ENCODE peak calls at places on chromosome 12, in six cellular contexts. One of them, this sample, is unnamed.

GRCh38 chr12:65685514-65685913 is 138.8 kb upstream of the HMGA2 start:
- DNase-seq in choroid plexus epithelial cell: peak
- DNase-seq in astrocyte of the spinal cord: peak
- DNase-seq in AG09309: peak
- DNase-seq in fibroblast of the aortic adventitia: peak
- DNase-seq in left ventricle myocardium inferior: no peak
- DNase-seq in this sample: peak

GRCh38 chr12:23238190-23238589 is 613.2 kb downstream of the ETNK1 start:
- DNase-seq in AG09309: no peak
- DNase-seq in choroid plexus epithelial cell: no peak
- DNase-seq in fibroblast of the aortic adventitia: no peak
- DNase-seq in left ventricle myocardium inferior: no peak
- DNase-seq in astrocyte of the spinal cord: no peak
- DNase-seq in this sample: no peak

GRCh38 chr12:82517808-82518207 is 159.5 kb downstream of the METTL25 start:
- DNase-seq in AG09309: no peak
- DNase-seq in left ventricle myocardium inferior: no peak
- DNase-seq in fibroblast of the aortic adventitia: no peak
- DNase-seq in astrocyte of the spinal cord: no peak
- DNase-seq in choroid plexus epithelial cell: no peak
- DNase-seq in this sample: no peak

GRCh38 chr12:106358410-106359241 is 1.1 kb downstream of the POLR3B start:
- DNase-seq in AG09309: peak
- DNase-seq in left ventricle myocardium inferior: no peak
- DNase-seq in astrocyte of the spinal cord: no peak
- DNase-seq in fibroblast of the aortic adventitia: peak
- DNase-seq in choroid plexus epithelial cell: peak
- DNase-seq in this sample: peak

GRCh38 chr12:3225154-3225795 is 148.1 kb downstream of the TSPAN9 start:
- DNase-seq in choroid plexus epithelial cell: peak
- DNase-seq in left ventricle myocardium inferior: no peak
- DNase-seq in astrocyte of the spinal cord: peak
- DNase-seq in fibroblast of the aortic adventitia: no peak
- DNase-seq in AG09309: no peak
- DNase-seq in this sample: peak

GRCh38 chr12:51683763-51684357 is 92.8 kb downstream of the SCN8A start:
- DNase-seq in astrocyte of the spinal cord: peak
- DNase-seq in choroid plexus epithelial cell: peak
- DNase-seq in left ventricle myocardium inferior: no peak
- DNase-seq in AG09309: peak
- DNase-seq in fibroblast of the aortic adventitia: peak
- DNase-seq in this sample: peak

GRCh38 chr12:13452955-13453570 is 256.5 kb downstream of the EMP1 start:
- DNase-seq in left ventricle myocardium inferior: no peak
- DNase-seq in astrocyte of the spinal cord: no peak
- DNase-seq in fibroblast of the aortic adventitia: no peak
- DNase-seq in AG09309: no peak
- DNase-seq in choroid plexus epithelial cell: no peak
- DNase-seq in this sample: no peak

GRCh38 chr12:94284046-94284445 is 135.7 kb downstream of the PLXNC1 start:
- DNase-seq in AG09309: no peak
- DNase-seq in fibroblast of the aortic adventitia: no peak
- DNase-seq in left ventricle myocardium inferior: no peak
- DNase-seq in astrocyte of the spinal cord: no peak
- DNase-seq in choroid plexus epithelial cell: no peak
- DNase-seq in this sample: no peak

GRCh38 chr12:25364529-25365339 is 114.0 kb upstream of the KRAS start:
- DNase-seq in AG09309: no peak
- DNase-seq in astrocyte of the spinal cord: no peak
- DNase-seq in left ventricle myocardium inferior: no peak
- DNase-seq in fibroblast of the aortic adventitia: no peak
- DNase-seq in choroid plexus epithelial cell: no peak
- DNase-seq in this sample: no peak

GRCh38 chr12:75909714-75910451 is 121.7 kb downstream of the PHLDA1 start:
- DNase-seq in left ventricle myocardium inferior: no peak
- DNase-seq in astrocyte of the spinal cord: no peak
- DNase-seq in fibroblast of the aortic adventitia: no peak
- DNase-seq in AG09309: no peak
- DNase-seq in choroid plexus epithelial cell: no peak
- DNase-seq in this sample: peak

GRCh38 chr12:10227648-10228047 is 15.0 kb downstream of the GABARAPL1 start:
- DNase-seq in left ventricle myocardium inferior: no peak
- DNase-seq in fibroblast of the aortic adventitia: no peak
- DNase-seq in choroid plexus epithelial cell: no peak
- DNase-seq in astrocyte of the spinal cord: no peak
- DNase-seq in AG09309: no peak
- DNase-seq in this sample: no peak

GRCh38 chr12:46524778-46525177 is 152.2 kb upstream of the SLC38A2 start:
- DNase-seq in AG09309: no peak
- DNase-seq in left ventricle myocardium inferior: peak
- DNase-seq in choroid plexus epithelial cell: peak
- DNase-seq in astrocyte of the spinal cord: peak
- DNase-seq in fibroblast of the aortic adventitia: peak
- DNase-seq in this sample: peak

GRCh38 chr12:51269174-51270066 is 795 bp downstream of the SMAGP start:
- DNase-seq in AG09309: no peak
- DNase-seq in choroid plexus epithelial cell: peak
- DNase-seq in fibroblast of the aortic adventitia: peak
- DNase-seq in astrocyte of the spinal cord: peak
- DNase-seq in left ventricle myocardium inferior: peak
- DNase-seq in this sample: peak

GRCh38 chr12:122681814-122682213 is 21.3 kb downstream of the HCAR2 start:
- DNase-seq in left ventricle myocardium inferior: no peak
- DNase-seq in astrocyte of the spinal cord: peak
- DNase-seq in fibroblast of the aortic adventitia: peak
- DNase-seq in AG09309: peak
- DNase-seq in choroid plexus epithelial cell: peak
- DNase-seq in this sample: peak

GRCh38 chr12:123532808-123533649 is 490 bp downstream of the RILPL1 start:
- DNase-seq in fibroblast of the aortic adventitia: peak
- DNase-seq in AG09309: no peak
- DNase-seq in left ventricle myocardium inferior: peak
- DNase-seq in astrocyte of the spinal cord: peak
- DNase-seq in choroid plexus epithelial cell: peak
- DNase-seq in this sample: peak

DNA sequence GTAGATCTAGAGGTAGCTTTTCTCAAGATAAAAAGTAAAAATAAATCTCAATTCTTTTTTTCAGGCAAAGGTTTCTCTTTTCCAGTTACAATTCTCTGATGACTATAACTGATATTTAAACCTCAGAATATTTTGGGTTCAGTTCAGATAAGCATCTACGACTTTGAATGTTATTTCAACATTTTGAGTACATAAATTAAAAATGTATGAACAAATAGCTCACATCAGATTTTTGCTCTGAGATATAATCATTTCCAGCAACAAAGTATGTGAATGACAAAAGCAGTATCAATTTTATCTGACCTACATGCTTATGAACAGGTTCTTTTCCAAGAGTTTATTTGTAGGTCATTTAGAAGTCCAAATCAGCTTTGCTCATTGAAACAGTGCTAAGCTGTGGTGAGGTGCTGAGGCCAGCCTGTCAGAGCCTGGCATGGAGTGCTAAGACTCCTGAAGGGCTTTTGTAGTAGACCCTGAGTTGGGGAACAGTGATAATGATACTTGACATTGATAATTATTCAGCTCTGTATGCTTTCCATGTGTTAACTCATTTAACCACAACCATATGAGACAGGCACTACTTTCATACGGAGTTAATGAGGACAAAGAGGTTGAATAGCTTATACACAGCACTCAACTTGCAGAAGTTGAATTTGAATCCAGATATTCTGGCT is 205.0 kb upstream of the DCN start:
- DNase-seq in left ventricle myocardium inferior: no peak
- DNase-seq in fibroblast of the aortic adventitia: no peak
- DNase-seq in AG09309: no peak
- DNase-seq in choroid plexus epithelial cell: no peak
- DNase-seq in astrocyte of the spinal cord: no peak
- DNase-seq in this sample: no peak
- TF ChIP-seq CTCF in left ventricle myocardium inferior: no peak
- TF ChIP-seq CTCF in fibroblast of the aortic adventitia: no peak
- TF ChIP-seq CTCF in AG09309: no peak
- TF ChIP-seq CTCF in choroid plexus epithelial cell: no peak
- TF ChIP-seq CTCF in astrocyte of the spinal cord: no peak
- TF ChIP-seq CTCF in this sample: no peak

GRCh38 chr12:116142936-116143882 is 134.3 kb downstream of the MED13L start:
- DNase-seq in AG09309: no peak
- DNase-seq in left ventricle myocardium inferior: no peak
- DNase-seq in astrocyte of the spinal cord: peak
- DNase-seq in fibroblast of the aortic adventitia: peak
- DNase-seq in choroid plexus epithelial cell: peak
- DNase-seq in this sample: peak
- H3K4me3 ChIP-seq in AG09309: no peak
- H3K4me3 ChIP-seq in left ventricle myocardium inferior: no peak
- H3K4me3 ChIP-seq in astrocyte of the spinal cord: no peak
- H3K4me3 ChIP-seq in fibroblast of the aortic adventitia: peak
- H3K4me3 ChIP-seq in choroid plexus epithelial cell: no peak
- H3K4me3 ChIP-seq in this sample: no peak

GRCh38 chr12:50222275-50222783 is 55.2 kb upstream of the CERS5 start:
- DNase-seq in left ventricle myocardium inferior: peak
- DNase-seq in AG09309: peak
- DNase-seq in astrocyte of the spinal cord: peak
- DNase-seq in fibroblast of the aortic adventitia: peak
- DNase-seq in choroid plexus epithelial cell: peak
- DNase-seq in this sample: peak
- TF ChIP-seq CTCF in left ventricle myocardium inferior: peak
- TF ChIP-seq CTCF in AG09309: peak
- TF ChIP-seq CTCF in astrocyte of the spinal cord: peak
- TF ChIP-seq CTCF in fibroblast of the aortic adventitia: peak
- TF ChIP-seq CTCF in choroid plexus epithelial cell: peak
- TF ChIP-seq CTCF in this sample: peak

DNA sequence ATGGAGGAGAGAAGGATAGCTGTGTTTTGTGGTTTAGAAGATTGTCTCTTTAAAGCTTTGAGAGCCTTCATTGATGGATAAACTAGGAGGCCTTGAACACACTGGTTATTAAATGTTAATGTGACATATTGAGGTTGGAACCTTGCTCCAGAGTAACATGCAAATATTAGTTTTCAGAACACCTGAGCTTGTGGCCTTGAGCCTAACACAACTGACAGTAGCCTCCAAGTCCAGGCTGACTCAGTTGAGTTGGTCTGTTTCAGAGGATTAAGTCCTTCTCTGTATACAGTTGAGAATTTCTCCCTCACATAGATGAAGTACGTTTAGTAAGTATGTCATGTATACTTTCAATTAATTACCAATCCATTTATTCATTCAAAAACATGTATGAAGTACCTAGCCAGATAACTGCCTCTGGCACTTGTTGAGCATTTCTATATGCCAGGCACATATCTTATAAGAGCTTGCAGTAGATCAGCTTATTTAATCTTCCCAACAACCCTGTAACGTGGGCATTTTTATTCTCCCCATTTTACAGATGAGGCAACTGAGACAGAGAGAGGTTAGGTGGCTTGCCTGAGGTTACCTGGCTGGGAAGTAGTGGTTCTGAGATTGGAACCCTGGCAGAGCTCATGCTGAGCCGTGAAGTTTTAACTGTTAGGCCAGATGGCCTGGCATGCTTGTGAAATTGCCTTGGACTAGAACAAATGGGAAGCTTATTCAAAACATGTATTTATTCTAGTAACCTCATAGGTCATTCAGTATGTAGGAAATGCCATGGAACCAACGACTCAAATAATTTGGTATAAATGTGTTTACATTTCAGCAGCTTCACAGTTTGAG is 63.6 kb downstream of the ELK3 start:
- DNase-seq in choroid plexus epithelial cell: peak
- DNase-seq in left ventricle myocardium inferior: no peak
- DNase-seq in fibroblast of the aortic adventitia: peak
- DNase-seq in AG09309: no peak
- DNase-seq in astrocyte of the spinal cord: no peak
- DNase-seq in this sample: no peak
- H3K4me3 ChIP-seq in choroid plexus epithelial cell: no peak
- H3K4me3 ChIP-seq in left ventricle myocardium inferior: peak
- H3K4me3 ChIP-seq in fibroblast of the aortic adventitia: no peak
- H3K4me3 ChIP-seq in AG09309: no peak
- H3K4me3 ChIP-seq in astrocyte of the spinal cord: no peak
- H3K4me3 ChIP-seq in this sample: no peak

DNA sequence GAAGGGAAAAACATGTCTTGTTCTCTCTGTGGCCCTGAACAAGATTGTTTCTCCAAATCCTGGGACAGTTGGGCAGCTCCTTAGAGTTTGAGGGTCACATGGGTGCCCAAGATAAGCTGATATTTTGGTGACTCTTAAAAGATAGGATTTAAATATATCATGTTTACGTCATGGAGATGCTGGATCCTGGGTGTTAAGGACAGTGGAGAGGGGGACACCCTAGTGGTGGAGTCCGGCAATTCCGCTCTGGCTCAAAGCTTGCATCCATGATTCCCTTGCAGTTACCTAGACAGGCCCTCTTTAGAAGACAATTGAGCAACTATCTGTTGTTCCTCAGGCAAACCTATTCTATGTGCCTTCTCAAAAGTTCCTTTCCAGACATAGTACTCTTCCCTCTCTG is 101.8 kb downstream of the CMKLR1 start:
- DNase-seq in astrocyte of the spinal cord: no peak
- DNase-seq in left ventricle myocardium inferior: no peak
- DNase-seq in choroid plexus epithelial cell: no peak
- DNase-seq in fibroblast of the aortic adventitia: no peak
- DNase-seq in AG09309: no peak
- DNase-seq in this sample: no peak
- TF ChIP-seq CTCF in astrocyte of the spinal cord: peak
- TF ChIP-seq CTCF in left ventricle myocardium inferior: no peak
- TF ChIP-seq CTCF in choroid plexus epithelial cell: peak
- TF ChIP-seq CTCF in fibroblast of the aortic adventitia: no peak
- TF ChIP-seq CTCF in AG09309: peak
- TF ChIP-seq CTCF in this sample: no peak

DNA sequence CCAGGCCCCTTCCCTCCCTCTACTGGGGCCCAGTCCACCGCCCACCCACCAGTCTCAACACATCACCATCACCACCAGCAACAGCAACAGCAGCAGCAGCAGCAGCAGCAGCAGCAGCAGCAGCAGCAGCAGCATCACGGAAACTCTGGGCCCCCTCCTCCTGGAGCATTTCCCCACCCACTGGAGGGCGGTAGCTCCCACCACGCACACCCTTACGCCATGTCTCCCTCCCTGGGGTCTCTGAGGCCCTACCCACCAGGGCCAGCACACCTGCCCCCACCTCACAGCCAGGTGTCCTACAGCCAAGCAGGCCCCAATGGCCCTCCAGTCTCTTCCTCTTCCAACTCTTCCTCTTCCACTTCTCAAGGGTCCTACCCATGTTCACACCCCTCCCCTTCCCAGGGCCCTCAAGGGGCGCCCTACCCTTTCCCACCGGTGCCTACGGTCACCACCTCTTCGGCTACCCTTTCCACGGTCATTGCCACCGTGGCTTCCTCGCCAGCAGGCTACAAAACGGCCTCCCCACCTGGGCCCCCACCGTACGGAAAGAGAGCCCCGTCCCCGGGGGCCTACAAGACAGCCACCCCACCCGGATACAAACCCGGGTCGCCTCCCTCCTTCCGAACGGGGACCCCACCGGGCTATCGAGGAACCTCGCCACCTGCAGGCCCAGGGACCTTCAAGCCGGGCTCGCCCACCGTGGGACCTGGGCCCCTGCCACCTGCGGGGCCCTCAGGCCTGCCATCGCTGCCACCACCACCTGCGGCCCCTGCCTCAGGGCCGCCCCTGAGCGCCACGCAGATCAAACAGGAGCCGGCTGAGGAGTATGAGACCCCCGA is 6.8 kb upstream of the RNU7-1 start:
- DNase-seq in choroid plexus epithelial cell: no peak
- DNase-seq in left ventricle myocardium inferior: no peak
- DNase-seq in fibroblast of the aortic adventitia: no peak
- DNase-seq in astrocyte of the spinal cord: no peak
- DNase-seq in AG09309: no peak
- DNase-seq in this sample: no peak
- H3K4me3 ChIP-seq in choroid plexus epithelial cell: peak
- H3K4me3 ChIP-seq in left ventricle myocardium inferior: peak
- H3K4me3 ChIP-seq in fibroblast of the aortic adventitia: peak
- H3K4me3 ChIP-seq in astrocyte of the spinal cord: peak
- H3K4me3 ChIP-seq in AG09309: peak
- H3K4me3 ChIP-seq in this sample: peak